ENCODE peak calls at places on chromosomes 6 and 20, in eight cellular contexts. O is neural progenitor cell; E is BE2C; L is mesothelial cell of epicardium; D is CD8-positive, alpha-beta T cell; Z is PC-3; G is heart right ventricle; Q is RWPE1. H is an unnamed sample.

GRCh38 chr6:35161265-35161664 is 20.1 kb upstream of the TCP11 start:
- DNase-seq in O (no peak), E (no peak), L (no peak), D (no peak), Z (no peak), G (no peak), Q (no peak), H (no peak)

GRCh38 chr20:20076297-20077065 is 24.1 kb downstream of the CFAP61 start:
- DNase-seq in O (no peak), E (no peak), L (no peak), D (no peak), Z (peak; percentile 37), G (no peak), Q (peak; percentile 13), H (no peak)

GRCh38 chr20:54680872-54681297 is 205.5 kb downstream of the DOK5 start:
- DNase-seq in O (peak; percentile 75), E (peak; percentile 22), L (no peak), D (no peak), Z (peak; percentile 75), G (no peak), Q (peak; percentile 35), H (peak; percentile 39)

GRCh38 chr6:105014954-105015353 is 58.0 kb downstream of the LIN28B start:
- DNase-seq in O (no peak), E (no peak), L (no peak), D (no peak), Z (no peak), G (no peak), Q (no peak), H (no peak)

GRCh38 chr6:7254980-7255825 is 57.8 kb downstream of the SSR1 start:
- DNase-seq in O (no peak), E (no peak), L (no peak), D (no peak), Z (no peak), G (peak; percentile 42), Q (no peak), H (no peak)

GRCh38 chr20:33648396-33649004 is 13.6 kb upstream of the C20orf144 start:
- DNase-seq in O (no peak), E (no peak), L (no peak), D (no peak), Z (peak; percentile 48), G (no peak), Q (peak; percentile 41), H (no peak)

GRCh38 chr6:30955367-30956042 is 14.7 kb downstream of the MUCL3 start:
- DNase-seq in O (peak; percentile 86), E (peak; percentile 30), L (peak; percentile 39), D (peak; percentile 71), Z (peak; percentile 47), G (peak; percentile 58), Q (peak; percentile 23), H (peak; percentile 19)

GRCh38 chr20:19824861-19825260 is 66.8 kb downstream of the RIN2 start:
- DNase-seq in O (no peak), E (no peak), L (no peak), D (no peak), Z (no peak), G (no peak), Q (no peak), H (no peak)

GRCh38 chr6:22699046-22699639 is 129.8 kb downstream of the HDGFL1 start:
- DNase-seq in O (peak; percentile 56), E (peak; percentile 15), L (no peak), D (no peak), Z (no peak), G (no peak), Q (no peak), H (peak; percentile 4)

GRCh38 chr6:13813621-13814175 is 659 bp downstream of the MCUR1 start:
- DNase-seq in O (peak; percentile 95), E (peak; percentile 84), L (peak; percentile 62), D (no peak), Z (peak; percentile 69), G (peak; percentile 57), Q (peak; percentile 78), H (peak; percentile 80)

GRCh38 chr6:105746130-105746505 is 340.0 kb upstream of the PRDM1 start:
- DNase-seq in O (peak; percentile 13), E (no peak), L (no peak), D (no peak), Z (no peak), G (no peak), Q (no peak), H (no peak)

GRCh38 chr6:37783831-37784584 is 35.5 kb upstream of the ZFAND3 start:
- DNase-seq in O (peak; percentile 48), E (peak; percentile 52), L (no peak), D (peak; percentile 25), Z (no peak), G (no peak), Q (no peak), H (no peak)

GRCh38 chr6:21664263-21665081 is 70.9 kb downstream of the SOX4 start:
- DNase-seq in O (peak; percentile 79), E (peak; percentile 27), L (peak; percentile 35), D (no peak), Z (no peak), G (peak; percentile 36), Q (no peak), H (peak; percentile 40)

GRCh38 chr6:25329156-25329555 is 50.0 kb downstream of the CARMIL1 start:
- DNase-seq in O (no peak), E (no peak), L (no peak), D (no peak), Z (no peak), G (no peak), Q (no peak), H (no peak)
- TF ChIP-seq CTCF in O (no peak), E (no peak), L (no peak), D (no peak), Z (no peak), G (no peak), Q (no peak), H (no peak)

GRCh38 chr6:161037873-161038228 is 46.3 kb downstream of the MAP3K4 start:
- DNase-seq in O (no peak), E (no peak), L (no peak), D (no peak), Z (no peak), G (no peak), Q (no peak), H (no peak)
- TF ChIP-seq CTCF in O (no peak), E (no peak), L (no peak), D (no peak), Z (no peak), G (no peak), Q (no peak), H (no peak)

GRCh38 chr6:117829594-117830319 is 77.3 kb upstream of the SLC35F1 start:
- DNase-seq in O (peak; percentile 84), E (peak; percentile 49), L (no peak), D (no peak), Z (peak; percentile 47), G (no peak), Q (peak; percentile 36), H (peak; percentile 65)
- TF ChIP-seq CTCF in O (peak; percentile 64), E (peak; percentile 57), L (peak; percentile 40), D (no peak), Z (peak; percentile 62), G (peak; percentile 28), Q (peak; percentile 32), H (peak; percentile 57)

GRCh38 chr6:155408231-155408630 is 47.4 kb downstream of the NOX3 start:
- DNase-seq in O (no peak), E (no peak), L (no peak), D (no peak), Z (no peak), G (no peak), Q (no peak), H (no peak)

GRCh38 chr6:155406801-155407200 is 48.8 kb downstream of the NOX3 start:
- DNase-seq in O (no peak), E (no peak), L (no peak), D (no peak), Z (no peak), G (no peak), Q (no peak), H (no peak)

GRCh38 chr6:155408981-155409380 is 46.7 kb downstream of the NOX3 start:
- DNase-seq in O (no peak), E (no peak), L (no peak), D (no peak), Z (no peak), G (no peak), Q (no peak), H (no peak)

GRCh38 chr6:155402656-155403304 is 52.9 kb downstream of the NOX3 start:
- DNase-seq in O (peak; percentile 14), E (peak; percentile 42), L (no peak), D (no peak), Z (no peak), G (no peak), Q (no peak), H (no peak)

DNA sequence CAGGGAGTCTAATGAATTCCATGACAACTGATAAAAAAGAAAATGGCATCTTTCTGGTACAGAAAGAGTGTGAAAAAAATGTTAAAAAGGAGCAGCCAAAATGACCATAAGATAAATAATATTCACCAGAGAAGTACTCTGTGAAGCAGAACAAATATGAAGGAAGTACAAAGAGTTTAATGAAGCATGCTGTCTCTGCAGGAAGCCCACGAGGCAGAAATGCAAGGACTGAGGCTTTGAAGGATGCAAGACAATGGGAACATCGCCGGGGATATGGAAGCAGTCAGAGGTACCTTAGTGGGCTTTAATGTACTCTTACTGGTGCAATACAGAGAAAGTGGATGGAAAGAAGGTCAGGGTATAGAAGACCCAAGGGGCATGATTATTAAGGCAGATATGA is 50.7 kb downstream of the NOX3 start:
- DNase-seq in O (peak; percentile 29), E (no peak), L (no peak), D (no peak), Z (no peak), G (no peak), Q (no peak), H (no peak)
- TF ChIP-seq CTCF in O (no peak), E (no peak), L (no peak), D (no peak), Z (no peak), G (no peak), Q (no peak), H (no peak)

DNA sequence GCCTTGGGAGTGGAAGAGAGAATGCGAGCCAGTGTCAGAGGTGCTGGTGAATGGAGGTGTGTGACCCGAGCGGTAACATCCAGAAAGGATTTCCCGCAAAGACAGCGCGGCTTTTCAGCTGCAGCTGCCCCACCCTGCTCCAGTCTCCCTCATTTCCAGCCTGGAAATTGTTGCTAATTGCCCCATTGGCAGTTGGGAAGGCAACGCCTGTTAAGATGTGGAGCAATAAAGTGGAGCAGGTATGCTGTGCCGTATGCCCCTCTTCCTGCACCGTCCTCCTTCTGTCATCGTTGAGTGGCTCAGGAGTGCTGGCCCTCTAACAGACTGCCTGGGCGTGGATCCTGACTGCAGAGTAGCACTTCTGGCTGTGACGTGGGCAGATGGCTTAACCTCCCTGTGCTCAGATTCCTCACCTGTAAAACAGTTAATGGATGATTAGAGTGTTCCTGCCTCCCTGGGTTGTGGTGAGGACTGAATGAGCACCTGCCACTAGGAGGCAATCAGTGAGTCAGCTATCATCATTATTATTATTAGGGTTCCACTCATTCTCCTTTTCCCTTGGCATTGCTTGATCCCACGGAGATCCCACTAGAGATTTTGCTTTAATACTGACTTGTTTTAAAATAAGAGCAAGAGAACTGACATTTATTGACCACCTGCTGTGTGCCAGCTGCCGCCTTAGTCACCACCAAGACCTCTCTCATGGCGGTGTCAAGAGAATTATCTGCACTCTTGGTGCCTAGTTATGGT is 11.7 kb downstream of the ARFGEF2 start:
- DNase-seq in O (no peak), E (no peak), L (no peak), D (no peak), Z (no peak), G (no peak), Q (no peak), H (no peak)
- TF ChIP-seq CTCF in O (no peak), E (no peak), L (no peak), D (no peak), Z (peak; percentile 46), G (no peak), Q (no peak), H (no peak)

GRCh38 chr20:16982091-16982726 is 234.1 kb downstream of the OTOR start:
- DNase-seq in O (no peak), E (no peak), L (no peak), D (no peak), Z (no peak), G (no peak), Q (no peak), H (no peak)
- TF ChIP-seq CTCF in O (no peak), E (no peak), L (no peak), D (no peak), Z (no peak), G (no peak), Q (no peak), H (no peak)

H was measured in endothelial cell.